ENCODE peak calls at places on chromosomes 5 and 9, in eight cellular contexts. P is ELR, H is fibroblast of mammary gland, T is NCI-H1105, K is WTC11, U is NCI-H2081 treated with DMSO at 0.1 percent for 48 hours, D is colonic mucosa, E is fibroblast of the conjunctiva. Q is an unnamed sample.

GRCh38 chr9:2359821-2360220 is 261.8 kb upstream of the VLDLR start:
- DNase-seq in P (no peak), H (no peak), T (no peak), K (no peak), U (no peak), D (no peak), E (no peak), Q (no peak)

GRCh38 chr5:124662261-124662781 is 84.1 kb downstream of the ZNF608 start:
- DNase-seq in P (no peak), H (no peak), T (no peak), K (no peak), U (no peak), D (peak; percentile 56), E (no peak), Q (no peak)

GRCh38 chr9:83934569-83935275 is 13.5 kb upstream of the KIF27 start:
- DNase-seq in P (peak; percentile 70), H (peak; percentile 83), T (no peak), K (no peak), U (no peak), D (no peak), E (no peak), Q (no peak)

GRCh38 chr5:130099001-130099400 is 194.7 kb downstream of the CHSY3 start:
- DNase-seq in P (no peak), H (no peak), T (no peak), K (no peak), U (no peak), D (no peak), E (no peak), Q (no peak)

GRCh38 chr5:110027527-110028322 is 338.0 kb downstream of the MAN2A1 start:
- DNase-seq in P (no peak), H (peak; percentile 15), T (no peak), K (no peak), U (no peak), D (no peak), E (no peak), Q (no peak)

GRCh38 chr5:178325311-178326053 is 92.9 kb upstream of the PHYKPL start:
- DNase-seq in P (no peak), H (no peak), T (no peak), K (no peak), U (no peak), D (no peak), E (no peak), Q (no peak)

GRCh38 chr9:91567642-91568274 is 144.1 kb upstream of the NFIL3 start:
- DNase-seq in P (no peak), H (no peak), T (no peak), K (no peak), U (no peak), D (no peak), E (no peak), Q (no peak)

GRCh38 chr5:1007681-1008450 is 736 bp upstream of the NKD2 start:
- DNase-seq in P (no peak), H (no peak), T (no peak), K (peak; percentile 10), U (no peak), D (peak; percentile 18), E (no peak), Q (no peak)

GRCh38 chr5:16547200-16547842 is 69.5 kb downstream of the RETREG1 start:
- DNase-seq in P (no peak), H (no peak), T (no peak), K (no peak), U (no peak), D (no peak), E (no peak), Q (no peak)

GRCh38 chr5:136235316-136235715 is 42.4 kb upstream of the SMIM32 start:
- DNase-seq in P (peak; percentile 20), H (peak; percentile 54), T (no peak), K (no peak), U (no peak), D (no peak), E (no peak), Q (no peak)

GRCh38 chr5:57117601-57118000 is 56.3 kb upstream of the GPBP1 start:
- DNase-seq in P (no peak), H (peak; percentile 12), T (no peak), K (no peak), U (no peak), D (no peak), E (no peak), Q (no peak)

GRCh38 chr5:54442271-54442670 is 13.2 kb upstream of the HSPB3 start:
- DNase-seq in P (no peak), H (no peak), T (no peak), K (no peak), U (no peak), D (no peak), E (no peak), Q (no peak)

GRCh38 chr5:133797167-133797566 is 171.3 kb downstream of the C5orf15 start:
- DNase-seq in P (no peak), H (no peak), T (no peak), K (no peak), U (no peak), D (no peak), E (no peak), Q (no peak)

GRCh38 chr5:1048162-1048721 is 39.6 kb downstream of the NKD2 start:
- DNase-seq in P (no peak), H (no peak), T (no peak), K (no peak), U (no peak), D (no peak), E (no peak), Q (no peak)

GRCh38 chr5:522899-523657 is 1.2 kb downstream of the SLC9A3 start:
- DNase-seq in P (peak; percentile 17), H (no peak), T (peak; percentile 55), K (no peak), U (no peak), D (no peak), E (no peak), Q (peak; percentile 60)

GRCh38 chr5:146193291-146193690 is 10.1 kb upstream of the RBM27 start:
- DNase-seq in P (no peak), H (no peak), T (no peak), K (no peak), U (no peak), D (no peak), E (no peak), Q (no peak)

GRCh38 chr9:134384811-134385479 is 58.7 kb downstream of the RXRA start:
- DNase-seq in P (peak; percentile 44), H (no peak), T (no peak), K (no peak), U (no peak), D (no peak), E (no peak), Q (no peak)

GRCh38 chr9:7094052-7094451 is 336.3 kb downstream of the KDM4C start:
- DNase-seq in P (peak; percentile 44), H (peak; percentile 31), T (no peak), K (peak; percentile 23), U (no peak), D (no peak), E (no peak), Q (no peak)

GRCh38 chr5:132491368-132492364 is 1.1 kb upstream of the IRF1 start:
- DNase-seq in P (no peak), H (no peak), T (no peak), K (peak; percentile 30), U (no peak), D (peak; percentile 36), E (no peak), Q (peak; percentile 73)

GRCh38 chr9:94929373-94929764 is 202.9 kb downstream of the AOPEP start:
- DNase-seq in P (no peak), H (no peak), T (no peak), K (no peak), U (no peak), D (no peak), E (no peak), Q (no peak)

GRCh38 chr5:41240985-41241384 is 27.7 kb upstream of the C6 start:
- DNase-seq in P (no peak), H (no peak), T (no peak), K (no peak), U (no peak), D (peak; percentile 35), E (no peak), Q (peak; percentile 39)

GRCh38 chr5:126619781-126620180 is 19.0 kb downstream of the PHAX start:
- DNase-seq in P (peak; percentile 9), H (no peak), T (no peak), K (no peak), U (no peak), D (no peak), E (no peak), Q (no peak)

GRCh38 chr5:61362796-61363364 is 30.8 kb downstream of the ZSWIM6 start:
- DNase-seq in P (peak; percentile 32), H (peak; percentile 20), T (no peak), K (peak; percentile 37), U (no peak), D (no peak), E (no peak), Q (no peak)

GRCh38 chr5:98769006-98769255 is 4.5 kb upstream of the RGMB start:
- DNase-seq in P (no peak), H (no peak), T (no peak), K (peak; percentile 75), U (no peak), D (peak; percentile 79), E (no peak), Q (peak; percentile 78)

GRCh38 chr5:40017151-40017550 is 592.4 kb upstream of the DAB2 start:
- DNase-seq in P (no peak), H (no peak), T (no peak), K (no peak), U (no peak), D (no peak), E (no peak), Q (no peak)

GRCh38 chr9:121302786-121303185 is 34.8 kb downstream of the GSN start:
- DNase-seq in P (no peak), H (no peak), T (no peak), K (no peak), U (no peak), D (no peak), E (no peak), Q (no peak)

GRCh38 chr5:80959768-80960442 is at the start of gene RASGRF2:
- DNase-seq in P (peak; percentile 87), H (no peak), T (no peak), K (peak; percentile 69), U (no peak), D (peak; percentile 66), E (no peak), Q (peak; percentile 69)

GRCh38 chr5:38291355-38291754 is 33.0 kb downstream of the EGFLAM start:
- DNase-seq in P (no peak), H (no peak), T (no peak), K (no peak), U (no peak), D (no peak), E (no peak), Q (no peak)

GRCh38 chr5:141510160-141510559 is 21.3 kb downstream of the PCDHGC5 start:
- DNase-seq in P (no peak), H (no peak), T (no peak), K (no peak), U (no peak), D (no peak), E (no peak), Q (no peak)

GRCh38 chr9:129781991-129782390 is 21.0 kb upstream of the TOR1B start:
- DNase-seq in P (no peak), H (no peak), T (no peak), K (no peak), U (no peak), D (no peak), E (no peak), Q (no peak)

GRCh38 chr9:113589407-113589806 is 125.9 kb downstream of the RGS3 start:
- DNase-seq in P (no peak), H (no peak), T (no peak), K (no peak), U (no peak), D (no peak), E (no peak), Q (no peak)